ENCODE peak calls at places on chromosomes 1 and 21, in six cellular contexts. One of them, this sample, is unnamed.

GRCh38 chr1:47438321-47439150 is 692 bp downstream of the FOXD2 start:
- DNase-seq in suprapubic skin: no peak
- DNase-seq in stomach: no peak
- DNase-seq in transverse colon: peak
- DNase-seq in spleen: peak
- DNase-seq in HCT116: no peak
- DNase-seq in this sample: no peak

GRCh38 chr1:171841931-171842723 is 829 bp downstream of the DNM3 start:
- DNase-seq in suprapubic skin: no peak
- DNase-seq in stomach: no peak
- DNase-seq in transverse colon: no peak
- DNase-seq in spleen: no peak
- DNase-seq in HCT116: no peak
- DNase-seq in this sample: no peak

GRCh38 chr1:67339623-67340343 is 32.1 kb downstream of the IL12RB2 start:
- DNase-seq in suprapubic skin: no peak
- DNase-seq in stomach: no peak
- DNase-seq in transverse colon: no peak
- DNase-seq in spleen: no peak
- DNase-seq in HCT116: no peak
- DNase-seq in this sample: no peak

GRCh38 chr1:205535096-205535495 is 30.6 kb downstream of the CDK18 start:
- DNase-seq in suprapubic skin: no peak
- DNase-seq in stomach: no peak
- DNase-seq in transverse colon: peak
- DNase-seq in spleen: peak
- DNase-seq in HCT116: no peak
- DNase-seq in this sample: no peak

GRCh38 chr21:26614251-26614650 is 41.2 kb upstream of the CYYR1 start:
- DNase-seq in suprapubic skin: no peak
- DNase-seq in stomach: no peak
- DNase-seq in transverse colon: no peak
- DNase-seq in spleen: no peak
- DNase-seq in HCT116: no peak
- DNase-seq in this sample: no peak

GRCh38 chr1:214290399-214291037 is 9.6 kb downstream of the SMYD2 start:
- DNase-seq in suprapubic skin: no peak
- DNase-seq in stomach: no peak
- DNase-seq in transverse colon: no peak
- DNase-seq in spleen: no peak
- DNase-seq in HCT116: no peak
- DNase-seq in this sample: no peak

GRCh38 chr1:49181033-49181432 is 404.3 kb upstream of the BEND5 start:
- DNase-seq in suprapubic skin: no peak
- DNase-seq in stomach: no peak
- DNase-seq in transverse colon: no peak
- DNase-seq in spleen: no peak
- DNase-seq in HCT116: no peak
- DNase-seq in this sample: no peak

GRCh38 chr1:11682287-11682771 is 1.4 kb upstream of the MAD2L2 start:
- DNase-seq in suprapubic skin: no peak
- DNase-seq in stomach: no peak
- DNase-seq in transverse colon: no peak
- DNase-seq in spleen: no peak
- DNase-seq in HCT116: no peak
- DNase-seq in this sample: no peak

GRCh38 chr1:57036896-57037295 is 71.1 kb upstream of the C8B start:
- DNase-seq in suprapubic skin: no peak
- DNase-seq in stomach: no peak
- DNase-seq in transverse colon: no peak
- DNase-seq in spleen: no peak
- DNase-seq in HCT116: no peak
- DNase-seq in this sample: no peak

GRCh38 chr1:200909757-200910239 is 15.1 kb downstream of the INAVA start:
- DNase-seq in suprapubic skin: no peak
- DNase-seq in stomach: no peak
- DNase-seq in transverse colon: no peak
- DNase-seq in spleen: no peak
- DNase-seq in HCT116: no peak
- DNase-seq in this sample: no peak

GRCh38 chr1:59173721-59174120 is 123.2 kb upstream of the FGGY start:
- DNase-seq in suprapubic skin: no peak
- DNase-seq in stomach: no peak
- DNase-seq in transverse colon: no peak
- DNase-seq in spleen: no peak
- DNase-seq in HCT116: no peak
- DNase-seq in this sample: no peak

GRCh38 chr1:9847269-9847668 is 23.5 kb upstream of the CLSTN1 start:
- DNase-seq in suprapubic skin: no peak
- DNase-seq in stomach: no peak
- DNase-seq in transverse colon: no peak
- DNase-seq in spleen: no peak
- DNase-seq in HCT116: no peak
- DNase-seq in this sample: no peak

GRCh38 chr1:20787775-20788488 is 825 bp upstream of the HP1BP3 start:
- DNase-seq in suprapubic skin: no peak
- DNase-seq in stomach: no peak
- DNase-seq in transverse colon: peak
- DNase-seq in spleen: no peak
- DNase-seq in HCT116: no peak
- DNase-seq in this sample: no peak

GRCh38 chr21:32819702-32820101 is 48.1 kb upstream of the PAXBP1 start:
- DNase-seq in suprapubic skin: no peak
- DNase-seq in stomach: no peak
- DNase-seq in transverse colon: no peak
- DNase-seq in spleen: no peak
- DNase-seq in HCT116: no peak
- DNase-seq in this sample: no peak

GRCh38 chr1:54942976-54943375 is 37.5 kb upstream of the TMEM61 start:
- DNase-seq in suprapubic skin: no peak
- DNase-seq in stomach: no peak
- DNase-seq in transverse colon: no peak
- DNase-seq in spleen: no peak
- DNase-seq in HCT116: no peak
- DNase-seq in this sample: no peak

GRCh38 chr1:54947540-54947939 is 32.9 kb upstream of the TMEM61 start:
- DNase-seq in suprapubic skin: no peak
- DNase-seq in stomach: no peak
- DNase-seq in transverse colon: no peak
- DNase-seq in spleen: no peak
- DNase-seq in HCT116: no peak
- DNase-seq in this sample: no peak

GRCh38 chr1:54944610-54945392 is 35.6 kb upstream of the TMEM61 start:
- DNase-seq in suprapubic skin: peak
- DNase-seq in stomach: peak
- DNase-seq in transverse colon: peak
- DNase-seq in spleen: peak
- DNase-seq in HCT116: peak
- DNase-seq in this sample: peak

GRCh38 chr1:54949971-54950360 is 30.5 kb upstream of the TMEM61 start:
- DNase-seq in suprapubic skin: no peak
- DNase-seq in stomach: no peak
- DNase-seq in transverse colon: no peak
- DNase-seq in spleen: no peak
- DNase-seq in HCT116: no peak
- DNase-seq in this sample: no peak

GRCh38 chr1:54945393-54945936 is 35.0 kb upstream of the TMEM61 start:
- DNase-seq in suprapubic skin: no peak
- DNase-seq in stomach: peak
- DNase-seq in transverse colon: peak
- DNase-seq in spleen: no peak
- DNase-seq in HCT116: no peak
- DNase-seq in this sample: no peak
- TF ChIP-seq CTCF in suprapubic skin: no peak
- TF ChIP-seq CTCF in stomach: no peak
- TF ChIP-seq CTCF in transverse colon: no peak
- TF ChIP-seq CTCF in spleen: no peak
- TF ChIP-seq CTCF in HCT116: no peak
- TF ChIP-seq CTCF in this sample: no peak

GRCh38 chr1:229109320-229109761 is 161.6 kb upstream of the RAB4A start:
- DNase-seq in suprapubic skin: no peak
- DNase-seq in stomach: no peak
- DNase-seq in transverse colon: no peak
- DNase-seq in spleen: no peak
- DNase-seq in HCT116: no peak
- DNase-seq in this sample: peak

GRCh38 chr1:229107972-229108371 is 162.9 kb upstream of the RAB4A start:
- DNase-seq in suprapubic skin: peak
- DNase-seq in stomach: no peak
- DNase-seq in transverse colon: no peak
- DNase-seq in spleen: no peak
- DNase-seq in HCT116: no peak
- DNase-seq in this sample: no peak

GRCh38 chr1:229106526-229107105 is 164.3 kb upstream of the RAB4A start:
- DNase-seq in suprapubic skin: peak
- DNase-seq in stomach: no peak
- DNase-seq in transverse colon: no peak
- DNase-seq in spleen: no peak
- DNase-seq in HCT116: no peak
- DNase-seq in this sample: peak

GRCh38 chr1:229107302-229107815 is 163.6 kb upstream of the RAB4A start:
- DNase-seq in suprapubic skin: peak
- DNase-seq in stomach: no peak
- DNase-seq in transverse colon: no peak
- DNase-seq in spleen: no peak
- DNase-seq in HCT116: no peak
- DNase-seq in this sample: no peak

DNA sequence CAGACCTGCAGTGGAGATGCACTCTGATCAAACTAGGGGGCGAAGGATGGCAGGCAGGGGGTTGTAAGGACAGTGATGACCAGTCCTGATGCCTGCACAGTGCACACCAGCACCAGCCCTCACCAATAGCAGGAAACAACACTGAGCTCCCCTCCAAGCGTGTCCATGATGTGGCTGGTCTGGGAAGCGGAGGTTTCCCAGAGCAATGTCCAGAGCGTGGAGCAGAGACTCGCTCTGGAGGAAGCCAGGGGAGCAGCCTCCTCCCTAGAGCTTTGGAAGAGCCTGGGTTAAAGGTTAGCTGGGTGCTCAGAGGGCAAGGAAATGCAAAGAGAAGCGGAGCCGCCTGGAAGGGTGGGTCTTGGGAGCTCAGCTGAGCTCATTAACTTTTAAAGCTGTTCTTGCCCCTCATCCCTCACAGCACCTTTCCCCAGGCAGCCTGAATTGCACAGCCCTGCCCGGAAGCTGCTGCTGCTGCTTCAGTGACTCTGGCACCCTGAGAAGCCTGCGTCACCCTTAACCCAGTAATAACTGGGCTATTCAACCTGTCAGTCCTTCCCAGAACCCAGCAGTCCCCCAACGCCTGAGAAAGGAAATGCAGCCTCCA is 162.2 kb upstream of the RAB4A start:
- DNase-seq in suprapubic skin: peak
- DNase-seq in stomach: peak
- DNase-seq in transverse colon: peak
- DNase-seq in spleen: no peak
- DNase-seq in HCT116: no peak
- DNase-seq in this sample: no peak
- TF ChIP-seq POLR2AphosphoS5 in suprapubic skin: no peak
- TF ChIP-seq POLR2AphosphoS5 in stomach: peak
- TF ChIP-seq POLR2AphosphoS5 in transverse colon: peak
- TF ChIP-seq POLR2AphosphoS5 in spleen: no peak
- TF ChIP-seq POLR2AphosphoS5 in HCT116: no peak
- TF ChIP-seq POLR2AphosphoS5 in this sample: no peak

GRCh38 chr1:212566522-212567479 is 41.8 kb upstream of the ATF3 start:
- DNase-seq in suprapubic skin: no peak
- DNase-seq in stomach: peak
- DNase-seq in transverse colon: peak
- DNase-seq in spleen: peak
- DNase-seq in HCT116: peak
- DNase-seq in this sample: peak
- TF ChIP-seq POLR2A in suprapubic skin: no peak
- TF ChIP-seq POLR2A in stomach: no peak
- TF ChIP-seq POLR2A in transverse colon: peak
- TF ChIP-seq POLR2A in spleen: no peak
- TF ChIP-seq POLR2A in HCT116: no peak
- TF ChIP-seq POLR2A in this sample: peak

DNA sequence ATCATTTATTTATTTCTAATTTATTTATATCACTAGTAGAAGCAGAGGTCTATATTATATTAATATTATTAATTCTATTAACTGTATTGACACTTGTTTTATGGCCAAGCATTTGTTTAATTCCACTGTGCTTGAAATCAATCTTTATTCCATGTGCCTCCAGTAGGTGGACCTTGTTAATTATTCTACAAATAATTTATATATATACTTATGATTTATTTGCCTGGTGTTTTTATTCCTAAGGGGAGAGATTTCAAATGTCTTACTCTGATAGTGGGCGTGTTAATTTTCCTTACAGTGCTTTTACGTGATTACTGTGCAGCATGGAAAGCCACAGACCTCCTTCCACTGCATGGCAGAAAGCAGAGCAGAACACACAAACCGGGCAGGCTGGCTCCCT is 17.5 kb upstream of the OR6N2 start:
- DNase-seq in suprapubic skin: no peak
- DNase-seq in stomach: no peak
- DNase-seq in transverse colon: no peak
- DNase-seq in spleen: no peak
- DNase-seq in HCT116: no peak
- DNase-seq in this sample: no peak
- TF ChIP-seq CTCF in suprapubic skin: no peak
- TF ChIP-seq CTCF in stomach: no peak
- TF ChIP-seq CTCF in transverse colon: no peak
- TF ChIP-seq CTCF in spleen: no peak
- TF ChIP-seq CTCF in HCT116: no peak
- TF ChIP-seq CTCF in this sample: no peak

GRCh38 chr1:226069818-226070489 is 7.4 kb downstream of the H3-3A start:
- DNase-seq in suprapubic skin: no peak
- DNase-seq in stomach: no peak
- DNase-seq in transverse colon: no peak
- DNase-seq in spleen: no peak
- DNase-seq in HCT116: no peak
- DNase-seq in this sample: no peak

GRCh38 chr1:226072347-226072746 is 9.8 kb downstream of the H3-3A start:
- DNase-seq in suprapubic skin: no peak
- DNase-seq in stomach: no peak
- DNase-seq in transverse colon: no peak
- DNase-seq in spleen: no peak
- DNase-seq in HCT116: no peak
- DNase-seq in this sample: no peak

GRCh38 chr1:226073184-226073950 is 10.9 kb downstream of the H3-3A start:
- DNase-seq in suprapubic skin: no peak
- DNase-seq in stomach: no peak
- DNase-seq in transverse colon: no peak
- DNase-seq in spleen: no peak
- DNase-seq in HCT116: no peak
- DNase-seq in this sample: no peak

GRCh38 chr1:226076378-226076777 is 13.9 kb downstream of the H3-3A start:
- DNase-seq in suprapubic skin: no peak
- DNase-seq in stomach: no peak
- DNase-seq in transverse colon: no peak
- DNase-seq in spleen: no peak
- DNase-seq in HCT116: no peak
- DNase-seq in this sample: no peak

GRCh38 chr1:226074046-226074445 is 11.5 kb downstream of the H3-3A start:
- DNase-seq in suprapubic skin: no peak
- DNase-seq in stomach: no peak
- DNase-seq in transverse colon: no peak
- DNase-seq in spleen: no peak
- DNase-seq in HCT116: no peak
- DNase-seq in this sample: no peak
- TF ChIP-seq POLR2AphosphoS5 in suprapubic skin: no peak
- TF ChIP-seq POLR2AphosphoS5 in stomach: no peak
- TF ChIP-seq POLR2AphosphoS5 in transverse colon: no peak
- TF ChIP-seq POLR2AphosphoS5 in spleen: no peak
- TF ChIP-seq POLR2AphosphoS5 in HCT116: no peak
- TF ChIP-seq POLR2AphosphoS5 in this sample: no peak